ENCODE peak calls at places on chromosomes 4 and X, in ten cellular contexts. I, A, W, Y, N, Q, V, C, J and B are unnamed samples.

GRCh38 chr4:60805500-60806313 is 394.4 kb upstream of the ADGRL3 start:
- DNase-seq in W (no peak), C (no peak), J (no peak), V (peak; percentile 80), Y (no peak), N (no peak), A (no peak), I (no peak), Q (peak; percentile 9), B (no peak)

GRCh38 chr4:24884925-24885324 is 27.9 kb downstream of the CCDC149 start:
- DNase-seq in W (no peak), N (no peak), V (no peak), Q (no peak), C (no peak), A (no peak), Y (no peak), J (no peak), I (no peak), B (no peak)

GRCh38 chr4:188550296-188550695 is 411.1 kb downstream of the TRIML1 start:
- DNase-seq in W (no peak), V (no peak), I (no peak), C (no peak), Y (no peak), Q (no peak), N (no peak), A (no peak), J (no peak), B (no peak)

GRCh38 chr4:156953951-156954350 is 17.6 kb downstream of the PDGFC start:
- DNase-seq in W (no peak), Y (no peak), A (no peak), J (no peak), I (no peak), C (no peak), Q (no peak), V (no peak), N (no peak), B (no peak)

GRCh38 chrX:153878969-153879653 is 6.9 kb downstream of the L1CAM start:
- DNase-seq in C (no peak), I (no peak), J (no peak), Q (peak; percentile 81), N (no peak), A (no peak), W (no peak), Y (no peak), V (peak; percentile 66), B (peak; percentile 62)

GRCh38 chrX:110421499-110422455 is 63.1 kb downstream of the RTL9 start:
- DNase-seq in N (no peak), W (no peak), C (no peak), Y (peak; percentile 80), J (peak; percentile 55), Q (no peak), A (no peak), V (no peak), I (no peak), B (no peak)

GRCh38 chrX:67159437-67159836 is 384.4 kb upstream of the AR start:
- DNase-seq in Q (no peak), W (no peak), I (no peak), N (no peak), A (no peak), C (no peak), V (no peak), Y (no peak), J (no peak), B (no peak)

GRCh38 chr4:186726440-186727148 is 2.9 kb upstream of the FAT1 start:
- DNase-seq in J (peak; percentile 74), C (peak; percentile 88), Y (peak; percentile 65), I (no peak), V (peak; percentile 87), A (peak; percentile 82), N (peak; percentile 87), W (peak; percentile 56), Q (peak; percentile 75), B (no peak)

DNA sequence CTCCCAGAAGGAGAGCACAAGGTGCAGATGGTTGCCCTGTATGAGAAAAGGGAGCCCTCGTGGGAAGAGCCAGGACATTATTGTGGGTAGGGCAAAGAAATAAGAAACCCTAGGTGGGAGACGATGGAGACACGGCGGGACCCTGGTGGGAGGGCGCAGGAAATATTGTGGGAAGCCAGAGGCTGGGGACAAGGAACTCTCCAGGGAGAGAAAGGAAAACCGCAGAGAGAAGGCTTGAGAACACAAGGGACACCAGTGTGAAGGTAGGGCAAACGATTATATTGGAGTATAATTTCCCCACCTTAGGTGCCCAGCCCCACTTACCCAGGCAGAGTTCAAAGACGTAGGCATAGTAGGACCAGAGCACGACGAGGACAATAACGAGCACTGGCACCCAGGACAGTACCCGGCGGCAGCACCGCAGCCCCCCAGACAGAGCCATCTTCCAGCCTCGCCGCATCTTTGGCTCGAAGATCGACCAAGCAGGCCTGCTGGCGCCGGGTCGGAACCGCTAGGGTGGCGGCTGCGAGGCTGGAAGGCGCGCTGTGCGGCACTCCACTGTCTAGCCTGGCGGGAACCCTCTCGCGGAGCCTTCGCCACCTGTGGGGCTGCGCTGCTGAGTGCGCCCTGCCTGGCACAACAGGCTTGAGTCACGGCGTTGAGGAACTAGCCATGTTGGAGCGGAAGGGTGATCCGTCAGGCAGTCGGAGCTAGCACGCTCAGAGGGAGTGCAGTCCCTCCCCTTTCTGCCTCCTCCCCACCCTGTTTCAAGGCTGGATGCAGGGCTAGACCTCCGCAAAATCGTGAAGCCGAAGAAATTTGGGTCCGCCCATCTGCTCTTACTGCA is at the start of gene ZDHHC15:
- DNase-seq in W (no peak), J (peak; percentile 57), V (peak; percentile 73), Q (peak; percentile 64), A (peak; percentile 64), I (no peak), N (peak; percentile 83), C (peak; percentile 17), Y (peak; percentile 55), B (peak; percentile 86)
- TF ChIP-seq CTCF in W (no peak), J (no peak), V (no peak), Q (no peak), A (peak; percentile 5), I (no peak), N (no peak), C (no peak), Y (no peak), B (no peak)

GRCh38 chr4:54118850-54119589 is 19.1 kb downstream of the GSX2 start:
- DNase-seq in Q (no peak), W (no peak), Y (no peak), V (no peak), A (no peak), C (no peak), N (no peak), I (no peak), J (no peak), B (no peak)

DNA sequence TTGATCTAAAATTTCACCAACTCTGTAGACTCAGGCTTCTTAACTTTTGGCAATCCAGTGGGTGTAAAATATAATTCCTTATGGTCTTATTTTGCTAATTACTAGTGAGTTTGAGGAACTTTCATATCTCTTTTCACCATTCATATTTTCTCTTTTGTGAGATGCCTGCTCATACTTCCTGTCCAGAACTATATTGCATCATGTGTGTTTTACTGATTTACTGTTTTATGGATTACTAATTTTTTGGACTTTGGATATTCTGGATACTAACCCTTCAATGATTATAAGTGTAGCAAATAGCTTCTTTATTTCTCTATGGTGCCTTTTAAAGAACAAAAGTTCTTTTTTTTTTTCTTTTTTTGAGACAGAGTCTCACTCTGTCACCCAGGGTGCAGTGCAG is 20.6 kb downstream of the GSX2 start:
- DNase-seq in C (no peak), Y (no peak), W (no peak), J (no peak), N (no peak), A (no peak), Q (no peak), V (no peak), I (no peak), B (no peak)
- H3K36me3 ChIP-seq in C (no peaks in the 10 kb centered on the region), Y (no peaks in the 10 kb centered on the region), W (no peaks in the 10 kb centered on the region), J (no peaks in the 10 kb centered on the region), N (no peaks in the 10 kb centered on the region), A (no peaks in the 10 kb centered on the region), Q (no peaks in the 10 kb centered on the region), V (no peaks in the 10 kb centered on the region), I (no peaks in the 10 kb centered on the region), B (no peaks in the 10 kb centered on the region)

DNA sequence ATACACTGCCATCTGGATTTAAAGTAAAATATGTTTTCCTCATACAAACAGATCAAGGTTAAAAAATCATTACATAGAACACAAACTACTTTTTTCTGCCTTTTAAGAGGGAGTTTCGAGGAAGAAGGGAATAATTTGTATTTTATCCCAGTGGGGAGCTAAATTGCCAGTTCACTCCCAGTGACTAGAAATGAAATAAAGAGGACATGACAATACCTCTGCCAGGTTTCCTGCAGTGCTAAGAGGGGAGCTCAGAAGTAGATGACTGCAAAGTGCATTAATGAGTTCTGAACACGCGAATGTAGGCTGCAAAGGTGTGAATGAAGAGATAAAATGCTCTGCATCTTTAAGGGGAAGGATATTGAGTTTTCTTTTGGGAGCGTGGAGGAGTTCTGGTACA is 69.7 kb downstream of the SRPX start:
- DNase-seq in Y (no peak), V (no peak), A (no peak), N (no peak), C (no peak), I (no peak), Q (no peak), W (no peak), J (no peak), B (no peak)
- TF ChIP-seq POLR2AphosphoS5 in Y (no peak), V (no peak), A (no peak), N (no peak), C (no peak), I (no peak), Q (no peak), W (no peak), J (no peak), B (no peak)

GRCh38 chrX:85114776-85115175 is 111.1 kb downstream of the APOOL start:
- DNase-seq in J (no peak), I (no peak), Y (no peak), W (no peak), N (no peak), V (peak; percentile 2), C (no peak), A (no peak), Q (no peak), B (no peak)
- TF ChIP-seq CTCF in J (no peak), I (no peak), Y (no peak), W (no peak), N (no peak), V (no peak), C (no peak), A (no peak), Q (peak; percentile 36), B (no peak)

GRCh38 chr4:89781321-89781720 is 55.6 kb downstream of the SNCA start:
- DNase-seq in C (no peak), Q (no peak), Y (no peak), A (no peak), V (no peak), W (no peak), N (no peak), I (no peak), J (no peak), B (no peak)
- H3K36me3 ChIP-seq in C (no peaks in the 10 kb centered on the region), Q (no peaks in the 10 kb centered on the region), Y (no peaks in the 10 kb centered on the region), A (no peaks in the 10 kb centered on the region), V (no peaks in the 10 kb centered on the region), W (no peaks in the 10 kb centered on the region), N (no peaks in the 10 kb centered on the region), I (no peaks in the 10 kb centered on the region), J (no peaks in the 10 kb centered on the region), B (no peaks in the 10 kb centered on the region)

GRCh38 chrX:72340572-72340971 is 34.9 kb upstream of the CITED1 start:
- DNase-seq in Y (no peak), W (no peak), Q (no peak), I (no peak), V (no peak), C (no peak), N (no peak), A (no peak), J (no peak), B (no peak)
- TF ChIP-seq POLR2AphosphoS5 in Y (no peak), W (no peak), Q (no peak), I (no peak), V (no peak), C (no peak), N (no peak), A (no peak), J (no peak), B (no peak)

GRCh38 chrX:125131146-125131545 is 188.5 kb upstream of the TEX13C start:
- DNase-seq in N (no peak), V (peak; percentile 20), W (no peak), J (no peak), Q (no peak), C (no peak), Y (no peak), A (no peak), I (no peak), B (no peak)
- TF ChIP-seq CTCF in N (no peak), V (peak; percentile 44), W (no peak), J (no peak), Q (peak; percentile 33), C (no peak), Y (no peak), A (no peak), I (no peak), B (no peak)